ENCODE peak calls at places on chromosomes 12 and 14, in eight cellular contexts. I, S, O, Z, P, F, D and X are unnamed samples.

GRCh38 chr14:97166497-97166896 is 369.3 kb downstream of the VRK1 start:
- DNase-seq in I (no peak), S (no peak), O (no peak), Z (no peak), P (no peak), F (no peak), D (no peak), X (no peak)

GRCh38 chr14:68487805-68488590 is 304.9 kb downstream of the ZFP36L1 start:
- DNase-seq in I (no peak), S (peak; percentile 90), O (no peak), Z (no peak), P (peak; percentile 78), F (no peak), D (no peak), X (no peak)

GRCh38 chr14:101050901-101051490 is 147.5 kb upstream of the RTL1 start:
- DNase-seq in I (no peak), S (no peak), O (no peak), Z (no peak), P (no peak), F (no peak), D (no peak), X (no peak)

GRCh38 chr14:35480119-35480769 is 53.7 kb upstream of the INSM2 start:
- DNase-seq in I (no peak), S (peak; percentile 40), O (no peak), Z (no peak), P (peak; percentile 22), F (no peak), D (no peak), X (no peak)

GRCh38 chr12:121334513-121335343 is 17.5 kb downstream of the ANAPC5 start:
- DNase-seq in I (no peak), S (peak; percentile 67), O (peak; percentile 26), Z (no peak), P (peak; percentile 76), F (peak; percentile 27), D (peak; percentile 46), X (no peak)

GRCh38 chr12:105453306-105453705 is 122.8 kb downstream of the C12orf75 start:
- DNase-seq in I (no peak), S (no peak), O (no peak), Z (no peak), P (no peak), F (no peak), D (no peak), X (no peak)

GRCh38 chr14:104887623-104888488 is 22.8 kb downstream of the CEP170B start:
- DNase-seq in I (no peak), S (no peak), O (peak; percentile 3), Z (no peak), P (no peak), F (no peak), D (no peak), X (peak; percentile 23)

GRCh38 chr12:44174053-44174452 is 338.2 kb downstream of the TMEM117 start:
- DNase-seq in I (no peak), S (no peak), O (no peak), Z (no peak), P (no peak), F (no peak), D (no peak), X (no peak)

GRCh38 chr12:75623631-75624118 is 112.3 kb upstream of the KRR1 start:
- DNase-seq in I (no peak), S (peak; percentile 30), O (no peak), Z (no peak), P (peak; percentile 83), F (no peak), D (peak; percentile 89), X (no peak)

GRCh38 chr12:8077207-8077606 is 4.9 kb upstream of the NECAP1 start:
- DNase-seq in I (no peak), S (peak; percentile 47), O (no peak), Z (no peak), P (peak; percentile 86), F (no peak), D (no peak), X (no peak)

GRCh38 chr14:39266589-39266870 is 32.8 kb downstream of the MIA2 start:
- DNase-seq in I (peak; percentile 63), S (peak; percentile 65), O (no peak), Z (peak; percentile 67), P (no peak), F (peak; percentile 91), D (no peak), X (no peak)

GRCh38 chr12:107655281-107656065 is 30.1 kb upstream of the PWP1 start:
- DNase-seq in I (no peak), S (no peak), O (no peak), Z (no peak), P (no peak), F (peak; percentile 28), D (no peak), X (no peak)

GRCh38 chr14:30597496-30597895 is 24.6 kb upstream of the SCFD1 start:
- DNase-seq in I (no peak), S (no peak), O (no peak), Z (no peak), P (no peak), F (no peak), D (no peak), X (no peak)

GRCh38 chr12:30926243-30927209 is at the start of gene TSPAN11:
- DNase-seq in I (no peak), S (peak; percentile 56), O (peak; percentile 36), Z (no peak), P (no peak), F (no peak), D (no peak), X (no peak)

GRCh38 chr12:118356809-118357326 is 15.8 kb downstream of the TAOK3 start:
- DNase-seq in I (no peak), S (peak; percentile 81), O (no peak), Z (no peak), P (peak; percentile 83), F (no peak), D (no peak), X (no peak)

GRCh38 chr14:92121207-92121669 is 268 bp downstream of the NDUFB1 start:
- DNase-seq in I (peak; percentile 43), S (peak; percentile 57), O (peak; percentile 72), Z (peak; percentile 50), P (peak; percentile 18), F (no peak), D (no peak), X (no peak)

GRCh38 chr14:37864861-37865718 is 269.7 kb downstream of the TTC6 start:
- DNase-seq in I (no peak), S (peak; percentile 51), O (no peak), Z (no peak), P (peak; percentile 64), F (no peak), D (no peak), X (no peak)

GRCh38 chr14:68462683-68463082 is 330.2 kb downstream of the ZFP36L1 start:
- DNase-seq in I (no peak), S (peak; percentile 53), O (no peak), Z (no peak), P (no peak), F (no peak), D (no peak), X (no peak)

GRCh38 chr14:22753586-22753985 is 12.9 kb upstream of the OXA1L start:
- DNase-seq in I (no peak), S (no peak), O (no peak), Z (no peak), P (no peak), F (no peak), D (no peak), X (no peak)

GRCh38 chr12:53182836-53183235 is 2.1 kb upstream of the CSAD start:
- DNase-seq in I (no peak), S (no peak), O (no peak), Z (no peak), P (peak; percentile 22), F (peak; percentile 47), D (no peak), X (no peak)
- H3K4me3 ChIP-seq in I (no peak overlapping the region), S (peak overlapping the region; percentile 82), O (peak overlapping the region; percentile 85), Z (no peak overlapping the region), P (no peak overlapping the region), F (no peak overlapping the region), D (no peak overlapping the region), X (no peak overlapping the region)

GRCh38 chr12:49331360-49332222 is 5.4 kb downstream of the C1QL4 start:
- DNase-seq in I (no peak), S (peak; percentile 67), O (peak; percentile 61), Z (peak; percentile 66), P (peak; percentile 58), F (peak; percentile 70), D (peak; percentile 43), X (peak; percentile 74)
- TF ChIP-seq CTCF in I (peak; percentile 70), S (peak; percentile 80), O (peak; percentile 82), Z (peak; percentile 45), P (peak; percentile 84), F (peak; percentile 66), D (peak; percentile 86), X (peak; percentile 75)

GRCh38 chr12:81843599-81843998 is 84.4 kb upstream of the PPFIA2 start:
- DNase-seq in I (no peak), S (no peak), O (no peak), Z (no peak), P (no peak), F (no peak), D (no peak), X (no peak)
- H3K27me3 ChIP-seq in I (no peaks in the 10 kb centered on the region), S (no peaks in the 10 kb centered on the region), O (no peaks in the 10 kb centered on the region), Z (no peaks in the 10 kb centered on the region), P (no peaks in the 10 kb centered on the region), F (no peaks in the 10 kb centered on the region), D (no peaks in the 10 kb centered on the region), X (no peaks in the 10 kb centered on the region)

GRCh38 chr14:99579077-99579836 is 24.8 kb downstream of the CCDC85C start:
- DNase-seq in I (peak; percentile 74), S (no peak), O (no peak), Z (peak; percentile 81), P (peak; percentile 68), F (peak; percentile 86), D (no peak), X (no peak)
- H3K4me3 ChIP-seq in I (no peak overlapping the region), S (no peak overlapping the region), O (no peak overlapping the region), Z (no peak overlapping the region), P (peak overlapping the region; percentile 38), F (no peak overlapping the region), D (peak overlapping the region; percentile 52), X (no peak overlapping the region)

GRCh38 chr12:113194971-113195391 is 9.5 kb downstream of the RITA1 start:
- DNase-seq in I (no peak), S (peak; percentile 85), O (no peak), Z (no peak), P (no peak), F (no peak), D (no peak), X (no peak)
- TF ChIP-seq CTCF in I (no peak), S (no peak), O (no peak), Z (no peak), P (no peak), F (no peak), D (no peak), X (no peak)

GRCh38 chr12:132373967-132374820 is 44.8 kb upstream of the GALNT9 start:
- DNase-seq in I (peak; percentile 27), S (no peak), O (no peak), Z (no peak), P (no peak), F (no peak), D (no peak), X (no peak)

GRCh38 chr12:132375747-132376463 is 46.5 kb upstream of the GALNT9 start:
- DNase-seq in I (no peak), S (no peak), O (no peak), Z (no peak), P (no peak), F (no peak), D (no peak), X (no peak)

GRCh38 chr12:132377147-132377546 is 47.8 kb upstream of the GALNT9 start:
- DNase-seq in I (no peak), S (no peak), O (no peak), Z (no peak), P (no peak), F (no peak), D (no peak), X (no peak)

GRCh38 chr12:132374821-132375445 is 45.5 kb upstream of the GALNT9 start:
- DNase-seq in I (no peak), S (no peak), O (no peak), Z (no peak), P (no peak), F (no peak), D (no peak), X (no peak)

GRCh38 chr12:132376464-132376830 is 47.1 kb upstream of the GALNT9 start:
- DNase-seq in I (no peak), S (no peak), O (no peak), Z (no peak), P (no peak), F (no peak), D (no peak), X (no peak)
- H3K27me3 ChIP-seq in I (peaks cover 7% of the 10 kb centered on the region), S (peaks cover 4% of the 10 kb centered on the region), O (peaks cover 80% of the 10 kb centered on the region), Z (no peaks in the 10 kb centered on the region), P (no peaks in the 10 kb centered on the region), F (no peaks in the 10 kb centered on the region), D (peaks cover 37% of the 10 kb centered on the region), X (peaks cover 64% of the 10 kb centered on the region)